ENCODE peak calls at places on chromosome 20, in four cellular contexts. H, D, V and L are unnamed samples.

GRCh38 chr20:18304618-18305017 is 16.3 kb downstream of the ZNF133 start:
- DNase-seq in H (no peak), D (no peak), V (peak), L (no peak)

GRCh38 chr20:23641936-23642751 is 4.4 kb upstream of the CST3 start:
- DNase-seq in V (peak), D (no peak), H (peak), L (peak)

GRCh38 chr20:51760905-51761544 is 7.2 kb downstream of the ATP9A start:
- DNase-seq in V (peak), H (no peak), D (no peak), L (peak)

GRCh38 chr20:32181606-32182005 is 25.9 kb downstream of the PLAGL2 start:
- DNase-seq in H (no peak), D (no peak), V (no peak), L (no peak)

GRCh38 chr20:57772349-57772964 is 62.6 kb upstream of the PMEPA1 start:
- DNase-seq in D (no peak), V (peak), H (peak), L (peak)

GRCh38 chr20:672975-673604 is 2.5 kb downstream of the SCRT2 start:
- DNase-seq in H (no peak), D (no peak), V (peak), L (no peak)

GRCh38 chr20:42067174-42067573 is 449.0 kb upstream of the CHD6 start:
- DNase-seq in H (no peak), D (no peak), V (no peak), L (no peak)

GRCh38 chr20:47345214-47345613 is 11.3 kb downstream of the ZMYND8 start:
- DNase-seq in D (no peak), H (no peak), V (no peak), L (no peak)

GRCh38 chr20:1163653-1164052 is 21.1 kb downstream of the TMEM74B start:
- DNase-seq in H (no peak), D (no peak), V (no peak), L (no peak)

GRCh38 chr20:776165-776564 is 7.9 kb upstream of the SLC52A3 start:
- DNase-seq in V (no peak), H (no peak), D (no peak), L (no peak)

GRCh38 chr20:56955673-56956072 is 310.8 kb downstream of the BMP7 start:
- DNase-seq in V (no peak), D (no peak), H (no peak), L (no peak)

GRCh38 chr20:2224246-2224645 is 71.6 kb upstream of the TGM3 start:
- DNase-seq in D (no peak), V (no peak), H (no peak), L (no peak)

GRCh38 chr20:47502801-47503239 is 1.1 kb downstream of the NCOA3 start:
- DNase-seq in D (no peak), H (peak), V (peak), L (peak)

DNA sequence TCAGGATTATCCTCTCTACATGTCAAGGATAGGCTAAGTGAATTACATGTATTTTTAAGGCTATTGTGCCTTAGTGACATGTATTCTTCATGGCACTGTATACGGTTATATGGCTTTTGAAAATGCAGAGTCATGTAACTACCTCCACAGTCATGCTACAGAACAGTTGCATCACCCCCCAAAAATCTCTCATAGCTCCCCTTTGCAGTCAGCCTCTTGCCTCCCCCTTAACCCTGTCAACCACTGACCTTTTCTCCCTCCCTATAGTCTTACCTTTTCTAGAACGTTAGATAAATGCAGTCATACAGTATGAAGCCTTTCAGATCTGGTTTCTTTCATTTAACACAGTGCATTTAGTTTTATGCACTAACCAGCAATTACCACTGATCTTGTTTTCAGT is 10.3 kb upstream of the RNF24 start:
- DNase-seq in H (no peak), V (no peak), D (no peak), L (no peak)
- H3K9ac ChIP-seq in H (no peak), V (no peak), D (no peak), L (no peak)

DNA sequence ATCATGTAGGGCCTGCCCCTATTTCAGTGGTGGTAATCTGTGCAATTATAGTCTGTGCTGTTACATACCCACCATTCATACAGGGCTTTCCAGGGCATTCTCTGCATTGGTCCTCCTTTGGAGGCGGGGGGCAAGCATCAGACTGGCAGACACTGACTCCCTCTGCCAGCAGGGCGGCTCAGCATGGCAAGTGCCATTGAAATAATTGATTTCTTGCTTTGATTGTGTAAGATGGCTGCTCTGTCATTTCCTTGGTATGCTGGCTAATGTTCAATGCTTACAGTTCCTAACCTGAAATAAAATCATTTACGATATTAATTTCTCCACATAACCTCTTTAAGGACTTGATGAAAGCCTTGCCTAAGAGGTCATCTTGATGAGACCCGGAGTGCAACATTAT is 387.1 kb downstream of the CDH4 start:
- DNase-seq in H (peak), D (no peak), V (no peak), L (peak)
- TF ChIP-seq CTCF in H (peak), D (no peak), V (no peak), L (no peak)

GRCh38 chr20:60101201-60101893 is 143.1 kb downstream of the CDH26 start:
- DNase-seq in D (no peak), H (no peak), V (no peak), L (no peak)

GRCh38 chr20:60100780-60101179 is 142.6 kb downstream of the CDH26 start:
- DNase-seq in D (no peak), H (no peak), V (no peak), L (no peak)

GRCh38 chr20:60104980-60105379 is 146.8 kb downstream of the CDH26 start:
- DNase-seq in V (no peak), H (no peak), D (no peak), L (no peak)

GRCh38 chr20:60102665-60103210 is 144.5 kb downstream of the CDH26 start:
- DNase-seq in D (no peak), V (peak), H (no peak), L (no peak)

DNA sequence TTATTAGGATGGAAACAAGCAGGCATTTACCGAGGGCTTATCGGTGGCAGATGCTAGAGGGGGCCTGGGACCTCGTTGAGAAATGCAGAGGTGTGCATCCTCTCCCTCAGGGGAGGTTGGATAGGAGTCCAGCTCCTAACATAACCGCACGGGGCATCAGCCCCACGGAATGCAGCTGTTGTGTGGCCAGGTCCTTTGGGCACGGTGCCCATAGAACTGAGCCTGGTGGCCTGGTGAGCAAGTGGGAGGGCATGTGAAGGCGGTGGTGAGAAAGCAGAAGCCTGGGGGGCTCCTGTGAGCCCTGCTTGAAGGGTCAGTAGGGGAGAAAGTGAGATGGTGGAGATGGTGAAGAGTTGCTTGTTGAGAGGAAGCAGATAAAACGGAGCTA is 143.7 kb downstream of the CDH26 start:
- DNase-seq in H (no peak), D (no peak), V (no peak), L (no peak)
- H3K9ac ChIP-seq in H (no peak), D (no peak), V (no peak), L (no peak)

DNA sequence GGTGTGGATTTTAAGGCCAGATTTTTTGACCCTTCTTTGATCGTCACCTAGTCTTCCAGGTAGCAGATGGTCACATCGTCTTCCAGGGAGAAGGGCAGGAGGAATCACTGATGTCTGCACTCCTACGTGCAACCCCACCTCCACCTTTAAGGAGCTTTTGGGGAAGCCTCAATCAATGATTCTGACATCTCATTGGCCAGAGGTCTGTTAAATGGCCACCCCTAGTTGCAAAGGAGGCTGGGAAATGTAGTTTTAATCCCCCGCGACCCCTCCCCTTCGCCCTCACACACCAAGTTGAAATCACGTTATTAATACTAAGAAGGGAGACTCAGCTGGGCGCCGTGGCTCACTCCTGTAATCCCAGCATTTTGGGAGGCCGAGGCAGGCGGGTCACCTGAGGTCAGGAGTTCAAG is 151.4 kb downstream of the BCAS1 start:
- DNase-seq in D (no peak), V (no peak), H (no peak), L (no peak)
- TF ChIP-seq CTCF in D (no peak), V (no peak), H (no peak), L (no peak)

GRCh38 chr20:6282642-6283041 is 159.8 kb upstream of the FERMT1 start:
- DNase-seq in D (no peak), H (no peak), V (no peak), L (no peak)

DNA sequence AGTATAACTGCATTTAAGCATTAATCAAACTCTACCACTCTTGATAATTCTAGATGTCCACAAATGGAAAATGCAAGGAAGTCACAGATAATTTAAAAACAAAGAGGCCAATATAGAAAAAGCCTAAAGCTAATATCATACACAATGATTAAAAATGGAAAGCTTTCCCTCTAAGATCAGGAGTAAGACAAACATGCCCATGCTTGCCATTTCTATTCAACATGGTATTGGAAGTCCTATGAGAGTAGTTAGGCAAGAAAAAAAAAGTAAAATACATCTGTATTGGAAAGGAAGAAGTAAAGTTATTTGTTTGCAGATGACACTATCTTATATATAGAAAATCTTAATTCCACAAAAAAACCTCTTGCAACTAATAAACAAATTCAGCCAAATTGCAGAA is 164.6 kb upstream of the FERMT1 start:
- DNase-seq in V (no peak), D (no peak), H (peak), L (no peak)
- H3K9ac ChIP-seq in V (no peak), D (no peak), H (no peak), L (no peak)

GRCh38 chr20:48921168-48921882 is at the start of gene ARFGEF2:
- DNase-seq in V (peak), D (peak), H (peak), L (peak)
- TF ChIP-seq CTCF in V (no peak), D (no peak), H (no peak), L (no peak)

GRCh38 chr20:14801591-14802325 is 464.3 kb upstream of the FLRT3 start:
- DNase-seq in D (no peak), V (no peak), H (no peak), L (no peak)

GRCh38 chr20:14799671-14800070 is 462.3 kb upstream of the FLRT3 start:
- DNase-seq in H (no peak), V (no peak), D (no peak), L (no peak)

DNA sequence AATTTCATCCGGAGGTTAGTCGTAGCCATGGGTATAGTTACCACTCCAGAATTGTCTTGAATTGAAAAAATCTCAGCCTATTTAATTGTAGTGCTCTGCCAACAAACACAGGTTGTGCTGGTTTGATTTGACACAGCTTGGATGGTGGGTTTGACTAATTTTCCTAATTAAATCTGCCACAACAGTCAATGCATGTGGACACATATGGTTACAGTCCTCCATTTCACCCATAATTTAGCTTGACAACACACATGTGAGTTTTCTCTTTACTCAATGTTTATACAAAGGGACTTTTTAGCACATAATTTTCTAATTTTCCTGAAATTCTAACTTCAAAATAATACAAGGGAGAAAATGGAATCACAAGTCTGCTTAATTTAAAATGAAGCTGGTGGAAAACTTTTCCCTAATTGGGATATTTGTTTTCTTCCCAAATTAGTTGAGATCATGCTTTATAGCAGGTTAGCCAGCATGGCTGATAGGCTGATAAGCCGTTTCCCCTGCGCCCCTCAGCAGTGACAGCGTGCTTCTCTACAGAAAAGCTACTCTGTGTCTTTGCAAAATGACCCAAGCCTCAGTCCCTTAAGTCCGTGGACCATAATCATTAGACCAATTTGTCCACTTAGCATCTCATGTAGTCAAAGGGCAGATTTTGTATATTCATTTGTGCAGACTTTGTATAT is 463.5 kb upstream of the FLRT3 start:
- DNase-seq in H (no peak), D (no peak), V (no peak), L (no peak)
- H3K9ac ChIP-seq in H (no peak), D (no peak), V (no peak), L (no peak)